ENCODE peak calls at places on chromosomes 11 and 22, in seven cellular contexts. R, J, X, T, S, F and V are unnamed samples.
A peak's percentile ranks its signal among the peaks of the same experiment; 100 is the strongest.

GRCh38 chr11:59754494-59754858 is 700 bp upstream of the STX3 start:
- DNase-seq in T (peak; percentile 7), R (no peak), S (no peak), X (peak; percentile 26), J (no peak), F (no peak), V (no peak)

GRCh38 chr22:26172389-26172990 is 3.2 kb downstream of the SEZ6L start:
- DNase-seq in T (peak; percentile 13), S (no peak), J (peak; percentile 0), F (peak; percentile 23), R (peak; percentile 52), X (peak; percentile 39), V (peak; percentile 28)

GRCh38 chr11:93655581-93656255 is 5.8 kb upstream of the CEP295 start:
- DNase-seq in R (no peak), F (no peak), X (peak; percentile 28), J (no peak), T (no peak), S (no peak), V (no peak)

GRCh38 chr11:110763249-110764011 is 51.2 kb upstream of the ARHGAP20 start:
- DNase-seq in J (peak; percentile 74), R (peak; percentile 27), S (no peak), F (peak; percentile 57), X (no peak), T (peak; percentile 89), V (no peak)

GRCh38 chr11:32316846-32317525 is 118.4 kb downstream of the WT1 start:
- DNase-seq in R (no peak), J (no peak), F (no peak), X (no peak), S (no peak), T (no peak), V (no peak)

GRCh38 chr11:117882539-117882938 is 6.1 kb upstream of the FXYD6 start:
- DNase-seq in T (no peak), J (no peak), S (no peak), F (no peak), R (no peak), X (peak; percentile 26), V (no peak)

GRCh38 chr11:39806652-39807051 is 1652.8 kb downstream of the LRRC4C start:
- DNase-seq in R (no peak), J (no peak), X (no peak), T (no peak), F (no peak), S (no peak), V (no peak)

GRCh38 chr11:131253885-131254204 is 116.6 kb upstream of the NTM start:
- DNase-seq in T (peak; percentile 2), J (peak; percentile 10), F (peak; percentile 8), X (no peak), S (no peak), R (no peak), V (no peak)

GRCh38 chr11:111469200-111469599 is 43.0 kb downstream of the BTG4 start:
- DNase-seq in F (no peak), X (no peak), S (no peak), R (no peak), J (peak; percentile 19), T (peak; percentile 49), V (no peak)

GRCh38 chr22:46108564-46109473 is 41.5 kb upstream of the PPARA start:
- DNase-seq in T (peak; percentile 72), X (no peak), S (no peak), F (peak; percentile 41), J (peak; percentile 58), R (peak; percentile 86), V (no peak)

GRCh38 chr11:130003717-130004001 is 1.0 kb upstream of the PRDM10 start:
- DNase-seq in T (no peak), F (no peak), R (peak; percentile 75), X (no peak), J (no peak), S (no peak), V (no peak)

GRCh38 chr11:34757026-34757451 is 136.1 kb downstream of the EHF start:
- DNase-seq in X (no peak), J (no peak), R (no peak), S (no peak), F (peak; percentile 44), T (peak; percentile 62), V (no peak)

GRCh38 chr11:94997437-94997836 is 23.9 kb downstream of the KDM4D start:
- DNase-seq in F (no peak), S (no peak), X (no peak), R (no peak), J (no peak), T (no peak), V (no peak)
- TF ChIP-seq CTCF in F (peak; percentile 22), S (no peak), X (no peak), R (no peak), J (peak; percentile 10), T (peak; percentile 7), V (no peak)

GRCh38 chr11:45671246-45672171 is 6.1 kb upstream of the CHST1 start:
- DNase-seq in R (peak; percentile 51), F (no peak), T (no peak), J (no peak), X (no peak), S (no peak), V (no peak)
- TF ChIP-seq CTCF in R (no peak), F (no peak), T (no peak), J (no peak), X (peak; percentile 19), S (no peak), V (peak; percentile 32)

GRCh38 chr11:124415356-124415923 is 9.2 kb downstream of the OR8B4 start:
- DNase-seq in R (no peak), X (peak; percentile 8), T (peak; percentile 71), F (peak; percentile 74), J (peak; percentile 80), S (no peak), V (no peak)
- TF ChIP-seq CTCF in R (peak; percentile 42), X (peak; percentile 68), T (peak; percentile 74), F (peak; percentile 71), J (peak; percentile 82), S (no peak), V (peak; percentile 63)

DNA sequence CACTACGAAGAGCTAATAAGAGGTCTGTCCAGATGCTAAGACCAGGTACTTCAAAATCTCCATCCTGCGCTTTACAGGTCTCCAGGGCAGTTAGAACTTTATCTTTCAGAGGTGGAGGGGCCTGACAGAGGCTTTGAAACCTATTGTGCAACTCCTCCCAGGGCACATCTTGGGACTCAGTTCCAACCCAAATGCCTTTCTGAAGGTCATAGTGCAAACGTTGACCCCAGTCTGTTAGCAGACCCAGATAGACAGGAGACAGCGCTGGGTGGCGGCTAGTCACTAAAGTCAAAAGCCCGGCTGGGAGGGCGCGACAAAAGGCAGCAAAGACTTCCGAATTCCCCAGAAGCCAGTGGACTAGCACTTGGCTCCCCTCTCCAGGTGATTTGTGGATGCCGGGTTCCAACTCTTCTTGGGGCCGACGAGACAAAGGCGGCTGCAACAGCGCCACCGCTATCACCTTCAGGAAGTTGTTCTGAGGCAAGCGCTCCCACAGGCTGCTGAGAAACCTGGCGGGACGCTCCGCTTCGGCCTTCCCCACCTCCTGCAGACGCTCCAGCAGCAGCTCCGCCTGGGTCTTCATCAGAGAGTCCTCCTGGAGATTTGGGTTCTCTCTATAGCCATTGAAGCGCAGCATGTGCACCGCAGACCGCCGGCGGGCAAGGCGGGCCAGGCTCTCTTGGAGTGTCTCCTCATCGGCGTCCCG is 728 bp downstream of the FANCF start:
- DNase-seq in J (peak; percentile 55), F (peak; percentile 63), S (peak; percentile 23), T (peak; percentile 57), X (peak; percentile 74), R (peak; percentile 79), V (no peak)
- TF ChIP-seq CTCF in J (peak; percentile 56), F (peak; percentile 53), S (peak; percentile 28), T (peak; percentile 46), X (peak; percentile 68), R (peak; percentile 50), V (peak; percentile 53)

GRCh38 chr11:17831883-17832282 is 97.3 kb downstream of the KCNC1 start:
- DNase-seq in S (no peak), X (no peak), F (no peak), J (no peak), T (no peak), R (no peak), V (no peak)

GRCh38 chr11:17831228-17831627 is 96.6 kb downstream of the KCNC1 start:
- DNase-seq in S (no peak), J (no peak), R (no peak), F (no peak), T (no peak), X (no peak), V (no peak)

GRCh38 chr11:17822021-17822781 is 87.6 kb downstream of the KCNC1 start:
- DNase-seq in J (peak; percentile 77), X (no peak), T (peak; percentile 68), S (no peak), R (no peak), F (peak; percentile 76), V (no peak)

GRCh38 chr11:17828311-17828751 is 93.8 kb downstream of the KCNC1 start:
- DNase-seq in R (peak; percentile 22), J (peak; percentile 78), S (no peak), F (peak; percentile 34), T (peak; percentile 74), X (no peak), V (no peak)

DNA sequence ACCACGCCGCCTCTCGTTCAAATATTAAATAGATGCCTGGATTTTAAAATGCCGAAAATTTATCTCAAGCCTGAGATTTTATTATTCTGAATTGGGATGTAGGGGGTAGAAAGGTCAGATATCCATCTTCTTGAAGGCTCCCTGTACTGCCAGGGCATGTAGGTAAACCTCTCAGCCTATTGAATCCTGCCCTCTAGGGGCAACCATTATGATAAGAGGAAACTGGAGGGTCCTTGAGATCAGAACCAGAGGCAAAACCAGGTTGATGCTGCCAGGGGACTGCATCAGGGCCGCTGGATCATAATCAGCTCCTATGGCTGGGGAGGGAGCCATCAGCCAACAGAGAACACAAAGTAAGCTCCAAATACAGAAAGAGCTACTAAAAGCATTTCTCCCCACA is 92.4 kb downstream of the KCNC1 start:
- DNase-seq in T (no peak), R (no peak), F (no peak), J (no peak), S (no peak), X (no peak), V (no peak)
- TF ChIP-seq CTCF in T (peak; percentile 25), R (no peak), F (peak; percentile 13), J (no peak), S (no peak), X (peak; percentile 43), V (peak; percentile 13)

DNA sequence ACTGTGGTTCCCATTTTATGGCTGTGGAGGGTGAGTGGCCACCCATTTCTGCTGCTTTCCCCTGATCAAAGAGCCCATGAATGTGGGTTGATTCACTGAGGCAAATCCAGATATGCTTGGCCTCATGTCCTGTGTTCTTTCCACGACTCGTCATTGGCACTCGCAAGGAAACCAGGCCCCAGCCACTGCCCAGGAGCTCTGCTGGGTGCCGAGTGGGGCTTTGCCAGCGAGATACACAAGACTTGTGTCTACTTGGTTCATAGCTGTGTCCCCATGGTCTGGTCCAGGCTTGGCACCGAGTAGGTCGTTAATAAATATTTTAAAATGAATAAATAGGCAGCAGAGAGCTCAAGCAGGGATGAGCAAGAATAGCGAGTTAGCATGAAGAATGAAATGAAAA is 1291.5 kb downstream of the TBC1D22A start:
- DNase-seq in R (no peak), J (no peak), T (no peak), F (no peak), S (no peak), X (no peak), V (no peak)
- TF ChIP-seq CTCF in R (no peak), J (no peak), T (no peak), F (no peak), S (no peak), X (no peak), V (no peak)

GRCh38 chr11:70860855-70861254 is 391.5 kb downstream of the SHANK2 start:
- DNase-seq in X (no peak), R (no peak), S (no peak), J (no peak), T (no peak), F (no peak), V (no peak)
- TF ChIP-seq CTCF in X (no peak), R (no peak), S (no peak), J (no peak), T (no peak), F (no peak), V (no peak)